ENCODE peak calls at places on chromosome 18, in five cellular contexts. I, W, S, H and L are unnamed samples.

GRCh38 chr18:52326001-52326400 is 14.0 kb upstream of the DCC start:
- DNase-seq in I (no peak), W (no peak), S (no peak), H (no peak), L (no peak)

GRCh38 chr18:7207366-7207765 is 23.5 kb upstream of the LRRC30 start:
- DNase-seq in I (no peak), W (no peak), S (no peak), H (no peak), L (no peak)

GRCh38 chr18:8816805-8817204 is 111.4 kb downstream of the MTCL1 start:
- DNase-seq in I (no peak), W (peak; percentile 42), S (no peak), H (no peak), L (no peak)

GRCh38 chr18:51107594-51108305 is 77.7 kb downstream of the SMAD4 start:
- DNase-seq in I (peak; percentile 21), W (no peak), S (no peak), H (no peak), L (no peak)

GRCh38 chr18:31555971-31556747 is 35.5 kb upstream of the TTR start:
- DNase-seq in I (peak; percentile 82), W (peak; percentile 26), S (peak; percentile 17), H (peak; percentile 71), L (peak; percentile 48)

GRCh38 chr18:22015156-22015555 is 154.2 kb upstream of the GATA6 start:
- DNase-seq in I (no peak), W (no peak), S (no peak), H (no peak), L (no peak)

GRCh38 chr18:2959341-2959740 is 53.6 kb downstream of the LPIN2 start:
- DNase-seq in I (no peak), W (no peak), S (no peak), H (no peak), L (no peak)

GRCh38 chr18:55243852-55244251 is 284.6 kb upstream of the CCDC68 start:
- DNase-seq in I (peak; percentile 86), W (no peak), S (no peak), H (no peak), L (no peak)

GRCh38 chr18:50715919-50716318 is 103.9 kb downstream of the MRO start:
- DNase-seq in I (no peak), W (no peak), S (no peak), H (no peak), L (no peak)

GRCh38 chr18:58993260-58993659 is 128.6 kb downstream of the ZNF532 start:
- DNase-seq in I (peak; percentile 92), W (peak; percentile 73), S (no peak), H (no peak), L (no peak)

GRCh38 chr18:51514128-51514527 is 316.6 kb upstream of the MEX3C start:
- DNase-seq in I (no peak), W (no peak), S (no peak), H (no peak), L (no peak)

GRCh38 chr18:22207022-22207758 is 37.8 kb downstream of the GATA6 start:
- DNase-seq in I (no peak), W (no peak), S (no peak), H (no peak), L (no peak)

GRCh38 chr18:36830141-36830495 is 1.2 kb downstream of the KIAA1328 start:
- DNase-seq in I (no peak), W (no peak), S (no peak), H (no peak), L (no peak)
- H3K4me3 ChIP-seq in I (no peak overlapping the region), W (no peak overlapping the region), S (no peak overlapping the region), H (peak overlapping the region; percentile 98), L (peak overlapping the region; percentile 84)

GRCh38 chr18:48862678-48863270 is 88.0 kb downstream of the SMAD7 start:
- DNase-seq in I (no peak), W (no peak), S (no peak), H (no peak), L (no peak)
- TF ChIP-seq CTCF in I (no peak), W (no peak), S (no peak), H (no peak), L (no peak)

DNA sequence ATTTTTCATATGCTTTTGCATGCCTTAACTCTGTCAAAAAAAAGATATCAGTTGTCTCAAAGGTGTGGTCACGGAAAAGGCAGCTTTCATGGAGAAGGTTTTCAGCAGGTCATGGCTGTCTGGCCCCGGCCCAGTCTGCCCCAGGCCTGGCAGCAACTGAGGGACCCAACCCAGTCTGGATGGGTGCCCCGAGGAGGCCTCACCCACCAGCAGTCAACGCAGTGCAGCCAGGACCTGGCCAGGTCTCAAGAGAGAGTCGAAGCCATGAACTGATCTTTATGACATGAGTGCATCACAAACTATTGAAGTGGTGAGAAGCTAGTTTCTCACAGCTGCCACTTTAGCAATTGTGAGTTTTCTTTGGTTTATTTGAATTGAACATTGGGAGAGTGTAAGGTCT is 7.9 kb downstream of the TUBB6 start:
- DNase-seq in I (no peak), W (no peak), S (no peak), H (no peak), L (no peak)
- H3K36me3 ChIP-seq in I (peaks cover 50% of the 10 kb centered on the region), W (peaks cover 13% of the 10 kb centered on the region), S (no peaks in the 10 kb centered on the region), H (peaks cover 60% of the 10 kb centered on the region), L (peaks cover 1% of the 10 kb centered on the region)

DNA sequence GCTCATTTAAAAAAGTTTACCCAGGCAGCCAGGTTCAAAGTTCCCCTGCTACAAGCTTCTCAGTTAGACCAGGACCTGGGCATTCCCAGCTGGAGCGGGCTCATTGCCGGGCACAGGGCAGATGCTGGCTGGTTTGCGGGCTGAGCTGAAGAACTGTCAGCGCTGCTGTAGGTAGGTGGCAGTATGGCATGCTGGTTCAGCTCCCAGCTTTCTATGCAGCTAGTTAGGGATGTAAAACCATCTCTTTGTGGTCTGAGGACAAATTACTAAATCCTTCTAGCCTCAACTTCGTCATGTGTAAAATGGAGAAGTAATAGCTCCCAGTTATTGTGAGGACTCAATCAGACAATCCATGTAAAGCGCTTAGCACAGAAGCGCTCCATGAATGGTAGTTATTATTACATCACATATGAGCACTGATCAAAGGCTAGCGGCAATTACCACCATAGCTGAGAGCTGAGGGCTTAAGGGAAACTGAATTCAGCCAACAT is 2.4 kb upstream of the LDLRAD4 start:
- DNase-seq in I (peak; percentile 81), W (peak; percentile 7), S (peak; percentile 24), H (peak; percentile 31), L (no peak)
- H3K4me3 ChIP-seq in I (no peak overlapping the region), W (no peak overlapping the region), S (peak overlapping the region; percentile 39), H (no peak overlapping the region), L (no peak overlapping the region)

DNA sequence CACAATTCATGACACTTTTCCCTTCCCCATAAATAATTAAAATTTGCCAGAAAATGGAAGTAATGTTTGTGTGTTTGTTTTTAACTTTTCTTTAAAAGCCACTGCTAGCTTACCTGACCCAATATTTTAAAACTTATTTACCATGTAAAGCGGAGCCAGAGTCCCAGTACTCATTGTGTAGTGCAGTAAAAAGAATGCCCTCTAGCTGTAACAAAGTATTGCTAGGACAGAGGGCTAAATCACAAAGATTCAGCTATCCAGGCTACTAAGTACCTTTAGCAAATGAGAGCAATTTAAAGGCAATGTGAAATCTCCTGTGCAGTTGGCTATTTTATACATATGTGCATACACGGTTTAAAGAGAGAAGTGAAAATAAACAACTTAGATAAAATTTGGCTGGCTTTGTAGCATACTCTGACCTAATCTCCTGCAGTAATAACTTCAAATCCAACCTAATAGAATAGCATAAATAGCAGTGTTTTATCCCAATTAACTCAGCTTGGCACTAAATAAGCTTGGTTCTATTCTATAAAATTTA is 997.4 kb upstream of the PIK3C3 start:
- DNase-seq in I (no peak), W (no peak), S (no peak), H (no peak), L (no peak)
- TF ChIP-seq CTCF in I (no peak), W (no peak), S (no peak), H (no peak), L (no peak)